ENCODE peak calls at places on chromosome 21, in ten cellular contexts. Y is MM.1S, D is Panc1, E is tibial artery, W is lower lobe of right lung, K is psoas muscle, P is IMR-90, R is fibroblast of lung, X is heart right ventricle, G is GM23338. C is an unnamed sample.

GRCh38 chr21:31346256-31346821 is 2.3 kb upstream of the TIAM1 start:
- DNase-seq in K (no peak), W (no peak), E (no peak), R (peak; percentile 46), D (no peak), G (no peak), Y (no peak), P (no peak), X (no peak), C (no peak)

GRCh38 chr21:32083175-32083574 is 195.7 kb downstream of the MIS18A start:
- DNase-seq in P (peak; percentile 3), E (no peak), K (no peak), X (no peak), G (no peak), W (no peak), R (peak; percentile 4), D (no peak), Y (no peak), C (no peak)

GRCh38 chr21:15445327-15445726 is 284.5 kb upstream of the USP25 start:
- DNase-seq in E (no peak), W (no peak), D (no peak), K (no peak), R (no peak), Y (no peak), G (peak; percentile 68), X (no peak), P (no peak), C (no peak)

GRCh38 chr21:19541612-19542011 is 1138.0 kb upstream of the TMPRSS15 start:
- DNase-seq in X (no peak), E (no peak), Y (no peak), P (no peak), D (no peak), G (no peak), R (no peak), W (no peak), K (no peak), C (no peak)

GRCh38 chr21:15976807-15977206 is 247.0 kb downstream of the USP25 start:
- DNase-seq in P (no peak), E (no peak), K (no peak), D (no peak), R (no peak), W (no peak), G (peak; percentile 46), Y (no peak), X (no peak), C (no peak)

GRCh38 chr21:15134711-15135110 is 69.9 kb upstream of the NRIP1 start:
- DNase-seq in E (no peak), X (no peak), R (no peak), P (no peak), Y (no peak), W (peak; percentile 48), G (no peak), D (no peak), K (no peak), C (no peak)

GRCh38 chr21:15809818-15810217 is 80.0 kb downstream of the USP25 start:
- DNase-seq in E (no peak), D (no peak), W (peak; percentile 25), K (peak; percentile 16), R (peak; percentile 14), Y (no peak), P (peak; percentile 78), G (no peak), X (no peak), C (peak; percentile 8)

GRCh38 chr21:40847956-40848355 is 998 bp upstream of the DSCAM start:
- DNase-seq in P (no peak), D (no peak), R (no peak), X (no peak), Y (no peak), E (no peak), G (peak; percentile 5), K (no peak), W (no peak), C (no peak)

GRCh38 chr21:43893536-43894205 is 28.6 kb downstream of the AGPAT3 start:
- DNase-seq in X (no peak), W (no peak), R (peak; percentile 27), Y (no peak), D (no peak), K (no peak), P (no peak), E (no peak), G (no peak), C (peak; percentile 25)

GRCh38 chr21:45641480-45642035 is 2.0 kb upstream of the PCBP3 start:
- DNase-seq in Y (no peak), D (no peak), E (no peak), P (no peak), W (no peak), K (no peak), X (no peak), R (no peak), G (peak; percentile 29), C (no peak)

GRCh38 chr21:45643021-45643980 is at the start of gene PCBP3:
- DNase-seq in K (peak; percentile 89), R (peak; percentile 87), P (peak; percentile 89), D (no peak), X (peak; percentile 96), Y (peak; percentile 99), G (peak; percentile 99), E (peak; percentile 94), W (peak; percentile 99), C (peak; percentile 93)

GRCh38 chr21:45644041-45644906 is 749 bp downstream of the PCBP3 start:
- DNase-seq in W (no peak), G (peak; percentile 26), R (no peak), D (no peak), E (no peak), K (no peak), X (peak; percentile 4), P (no peak), Y (peak; percentile 82), C (no peak)

GRCh38 chr21:45640888-45641479 is 2.5 kb upstream of the PCBP3 start:
- DNase-seq in E (no peak), Y (no peak), D (no peak), P (peak; percentile 18), X (peak; percentile 46), W (no peak), G (peak; percentile 77), K (no peak), R (peak; percentile 22), C (peak; percentile 38)

GRCh38 chr21:45642122-45642813 is 1.3 kb upstream of the PCBP3 start:
- DNase-seq in X (peak; percentile 4), R (no peak), Y (no peak), K (peak; percentile 26), P (no peak), G (peak; percentile 45), W (no peak), D (no peak), E (no peak), C (no peak)
- H3K4me3 ChIP-seq in X (peak overlapping the region; percentile 43), R (no peak overlapping the region), Y (no peak overlapping the region), K (peak overlapping the region; percentile 32), P (peak overlapping the region; percentile 28), G (peak overlapping the region; percentile 58), W (peak overlapping the region; percentile 41), D (no peak overlapping the region), E (peak overlapping the region; percentile 43), C (peak overlapping the region; percentile 45)

DNA sequence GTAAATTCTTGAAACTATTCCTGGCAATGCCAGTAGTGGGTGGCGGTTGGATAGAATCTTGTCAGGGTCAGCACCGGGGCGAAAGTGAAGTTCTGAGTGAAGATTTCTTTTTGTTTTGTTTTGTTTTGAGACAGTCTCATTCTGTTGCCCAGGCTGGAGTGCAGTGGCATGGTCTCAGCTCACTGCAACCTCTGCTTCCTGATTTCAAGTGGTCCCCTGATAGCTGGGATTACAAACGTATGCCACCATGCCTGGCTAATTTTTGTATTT is 33.3 kb downstream of the PCNT start:
- DNase-seq in P (no peak), X (no peak), W (no peak), E (no peak), G (no peak), D (no peak), R (no peak), K (no peak), Y (peak; percentile 64), C (no peak)
- H3K4me3 ChIP-seq in P (no peak overlapping the region), X (no peak overlapping the region), W (no peak overlapping the region), E (no peak overlapping the region), G (no peak overlapping the region), D (no peak overlapping the region), R (no peak overlapping the region), K (peak overlapping the region; percentile 18), Y (peak overlapping the region; percentile 41), C (no peak overlapping the region)

GRCh38 chr21:28884976-28885852 is 107.5 kb downstream of the LTN1 start:
- DNase-seq in W (peak; percentile 93), R (peak; percentile 94), D (peak; percentile 64), E (peak; percentile 86), K (peak; percentile 91), G (peak; percentile 83), Y (peak; percentile 91), P (peak; percentile 92), X (peak; percentile 86), C (peak; percentile 95)
- H3K4me3 ChIP-seq in W (peak overlapping the region; percentile 69), R (peak overlapping the region; percentile 70), D (peak overlapping the region; percentile 78), E (peak overlapping the region; percentile 57), K (peak overlapping the region; percentile 87), G (peak overlapping the region; percentile 72), Y (peak overlapping the region; percentile 84), P (peak overlapping the region; percentile 72), X (peak overlapping the region; percentile 64), C (peak overlapping the region; percentile 85)

GRCh38 chr21:41867313-41867712 is 11.8 kb downstream of the PRDM15 start:
- DNase-seq in K (no peak), P (no peak), E (no peak), G (no peak), W (no peak), X (no peak), D (no peak), Y (no peak), R (no peak), C (no peak)

GRCh38 chr21:41866274-41866809 is 12.8 kb downstream of the PRDM15 start:
- DNase-seq in R (no peak), D (no peak), P (no peak), W (no peak), Y (no peak), E (no peak), G (no peak), K (no peak), X (no peak), C (no peak)

GRCh38 chr21:41864311-41865001 is 14.7 kb downstream of the PRDM15 start:
- DNase-seq in Y (peak; percentile 43), G (no peak), E (no peak), P (no peak), X (no peak), K (no peak), R (no peak), D (no peak), W (no peak), C (no peak)

GRCh38 chr21:41863439-41863740 is 15.8 kb downstream of the PRDM15 start:
- DNase-seq in G (no peak), Y (no peak), D (no peak), W (no peak), R (no peak), X (no peak), K (no peak), E (no peak), P (no peak), C (no peak)

DNA sequence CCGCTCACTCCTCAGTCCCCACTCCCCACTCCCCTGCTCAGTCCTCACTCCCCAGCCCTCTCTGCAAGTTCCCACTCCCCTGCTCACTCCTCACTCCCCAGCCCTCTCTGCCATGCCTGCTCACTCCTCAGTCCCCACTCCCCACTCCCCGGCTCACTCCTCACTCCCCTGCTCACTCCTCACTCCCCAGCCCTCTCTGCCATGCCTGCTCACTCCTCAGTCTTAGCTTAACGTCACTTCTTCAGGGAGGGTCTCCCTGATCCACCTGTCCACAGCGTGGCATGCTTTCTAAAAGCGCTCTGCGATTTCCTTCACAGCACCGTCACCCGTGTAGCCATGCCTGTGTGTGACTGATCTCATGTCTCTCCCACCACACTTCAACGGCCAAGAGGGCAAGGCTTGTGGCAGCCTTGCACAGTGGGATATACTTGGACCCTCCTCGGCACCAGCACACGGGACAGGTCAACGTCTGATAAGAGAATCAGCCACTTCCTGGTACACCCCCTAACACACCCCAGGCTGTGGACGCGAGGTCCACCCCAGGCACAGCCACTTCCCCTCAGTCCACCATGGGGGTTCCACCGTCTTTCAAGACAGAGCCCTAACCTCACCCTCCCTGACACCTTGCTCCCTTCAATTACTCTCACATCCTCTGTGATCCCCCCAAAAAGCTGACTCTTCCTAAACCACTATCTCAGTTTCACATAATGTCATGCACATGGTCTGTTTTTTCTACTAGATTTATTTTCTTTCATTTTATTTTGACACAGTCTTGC is 14.0 kb downstream of the PRDM15 start:
- DNase-seq in W (no peak), E (no peak), P (no peak), R (no peak), Y (peak; percentile 75), D (no peak), G (peak; percentile 66), X (no peak), K (no peak), C (no peak)
- H3K4me3 ChIP-seq in W (no peak overlapping the region), E (no peak overlapping the region), P (no peak overlapping the region), R (no peak overlapping the region), Y (peak overlapping the region; percentile 47), D (no peak overlapping the region), G (no peak overlapping the region), X (no peak overlapping the region), K (no peak overlapping the region), C (no peak overlapping the region)

C was measured in fibroblast of the aortic adventitia.